ENCODE peak calls at places on chromosomes 16 and 17, in eight cellular contexts. S, P, C, N, H, T, R and A are unnamed samples.

GRCh38 chr17:76953066-76953465 is 84.9 kb downstream of the MGAT5B start:
- DNase-seq in S (no peak), N (no peak), P (no peak), C (no peak), T (no peak), R (no peak), H (no peak), A (no peak)

GRCh38 chr16:89924298-89924924 is 1.3 kb downstream of the TUBB3 start:
- DNase-seq in H (no peak), T (no peak), C (no peak), P (no peak), S (peak; percentile 33), R (peak; percentile 16), N (no peak), A (no peak)

GRCh38 chr17:74554909-74555308 is 9.0 kb upstream of the CD300C start:
- DNase-seq in S (no peak), R (no peak), C (no peak), P (no peak), T (no peak), H (no peak), N (no peak), A (no peak)

GRCh38 chr16:77221482-77221881 is 22.3 kb downstream of the SYCE1L start:
- DNase-seq in N (no peak), R (no peak), C (no peak), T (no peak), S (no peak), H (no peak), P (no peak), A (no peak)

GRCh38 chr17:4834621-4835020 is 1.5 kb downstream of the MINK1 start:
- DNase-seq in N (no peak), C (no peak), H (no peak), S (no peak), T (no peak), R (no peak), P (no peak), A (no peak)

GRCh38 chr17:80984749-80985148 is 6.9 kb upstream of the CHMP6 start:
- DNase-seq in C (no peak), N (no peak), T (no peak), H (no peak), S (no peak), R (no peak), P (peak; percentile 90), A (no peak)

GRCh38 chr16:58036943-58037342 is 11.4 kb downstream of the MMP15 start:
- DNase-seq in H (no peak), T (peak; percentile 36), C (no peak), P (no peak), N (no peak), S (no peak), R (no peak), A (no peak)

GRCh38 chr16:88453621-88454314 is 688 bp downstream of the ZFPM1 start:
- DNase-seq in H (no peak), P (no peak), S (peak; percentile 26), T (no peak), R (peak; percentile 8), N (peak; percentile 30), C (no peak), A (no peak)

GRCh38 chr17:4436846-4437245 is 3.1 kb downstream of the SPNS3 start:
- DNase-seq in C (no peak), R (no peak), H (no peak), N (no peak), P (no peak), T (no peak), S (no peak), A (no peak)

GRCh38 chr17:81052199-81052997 is 17.4 kb downstream of the BAIAP2 start:
- DNase-seq in T (no peak), N (no peak), S (no peak), R (peak; percentile 40), P (no peak), C (no peak), H (no peak), A (no peak)

GRCh38 chr17:73956595-73957465 is 246.6 kb upstream of the RPL38 start:
- DNase-seq in C (peak; percentile 16), R (no peak), S (peak; percentile 55), T (peak; percentile 70), H (peak; percentile 1), N (peak; percentile 34), P (no peak), A (no peak)

GRCh38 chr17:50129303-50129945 is 536 bp downstream of the SAMD14 start:
- DNase-seq in C (no peak), R (no peak), N (no peak), P (no peak), H (no peak), S (peak; percentile 42), T (peak; percentile 68), A (no peak)

GRCh38 chr16:73020409-73020884 is 27.5 kb downstream of the ZFHX3 start:
- DNase-seq in H (no peak), S (no peak), N (peak; percentile 77), R (peak; percentile 89), C (no peak), P (peak; percentile 46), T (peak; percentile 62), A (peak; percentile 58)

GRCh38 chr17:28370744-28371103 is 617 bp upstream of the VTN start:
- DNase-seq in N (no peak), P (no peak), H (no peak), R (no peak), C (no peak), S (no peak), T (no peak), A (no peak)

DNA sequence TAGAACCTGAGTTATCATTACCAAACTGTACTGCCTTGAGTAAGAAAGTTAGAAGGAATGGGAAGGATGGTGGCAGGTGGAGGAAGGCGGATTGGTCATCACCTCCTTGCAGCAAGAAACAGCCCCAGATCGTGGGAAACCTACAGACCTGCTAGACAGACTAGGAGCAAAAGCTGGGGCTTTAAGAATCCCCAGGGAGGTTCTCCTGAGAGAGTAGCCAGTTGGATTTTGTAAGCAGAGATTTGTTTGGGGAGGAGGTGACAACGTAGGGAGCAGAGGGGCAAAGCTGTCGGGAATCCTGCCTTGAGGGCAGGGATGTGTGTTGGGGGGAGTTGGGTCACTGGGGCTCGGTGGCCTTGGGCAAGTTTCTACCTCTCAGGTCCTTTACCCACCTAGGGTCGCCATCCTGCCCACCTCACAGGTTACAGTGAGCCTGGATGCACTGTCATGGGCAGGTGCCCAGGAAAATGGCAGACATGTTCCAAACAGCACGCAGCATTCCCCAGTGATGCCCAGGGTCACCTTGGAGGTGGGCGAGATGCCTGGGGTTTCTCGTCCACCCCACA is 49.2 kb upstream of the STH start:
- DNase-seq in N (no peak), T (no peak), H (no peak), C (no peak), R (no peak), S (no peak), P (no peak), A (no peak)
- H3K27ac ChIP-seq in N (no peak overlapping the region), T (no peak overlapping the region), H (peak overlapping the region; percentile 90), C (no peak overlapping the region), R (no peak overlapping the region), S (no peak overlapping the region), P (no peak overlapping the region), A (no peak overlapping the region)

GRCh38 chr16:6946802-6947201 is 385.8 kb upstream of the RBFOX1 start:
- DNase-seq in C (no peak), T (no peak), S (no peak), N (no peak), R (no peak), H (no peak), P (no peak), A (no peak)

GRCh38 chr16:6947291-6947690 is 385.4 kb upstream of the RBFOX1 start:
- DNase-seq in R (no peak), N (no peak), T (no peak), S (no peak), P (no peak), H (no peak), C (no peak), A (no peak)

GRCh38 chr16:6946106-6946505 is 386.5 kb upstream of the RBFOX1 start:
- DNase-seq in P (no peak), S (no peak), H (no peak), T (no peak), R (no peak), C (no peak), N (no peak), A (no peak)

DNA sequence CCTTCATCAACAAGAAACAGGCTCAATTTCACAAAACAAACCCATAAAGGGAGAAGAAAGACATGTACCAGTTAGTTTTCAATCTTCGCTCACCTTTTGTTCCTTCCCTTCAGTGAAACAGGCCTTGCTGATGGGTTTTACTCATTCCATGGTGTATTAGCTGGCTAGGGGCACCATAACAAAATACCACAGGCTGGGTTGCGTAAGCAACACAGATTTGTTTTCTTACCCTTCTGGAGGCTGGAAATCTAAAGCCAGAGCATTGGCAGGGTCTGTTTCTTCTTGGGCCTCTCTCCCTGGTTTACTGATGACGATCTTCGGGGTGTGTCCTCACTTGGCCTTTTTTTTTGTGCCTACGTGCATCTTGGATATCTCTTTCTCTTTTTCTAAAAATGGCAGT is 383.4 kb upstream of the RBFOX1 start:
- DNase-seq in C (no peak), R (no peak), T (no peak), N (no peak), S (no peak), P (no peak), H (no peak), A (no peak)
- H3K27ac ChIP-seq in C (no peak overlapping the region), R (no peak overlapping the region), T (no peak overlapping the region), N (no peak overlapping the region), S (no peak overlapping the region), P (no peak overlapping the region), H (no peak overlapping the region), A (no peak overlapping the region)

DNA sequence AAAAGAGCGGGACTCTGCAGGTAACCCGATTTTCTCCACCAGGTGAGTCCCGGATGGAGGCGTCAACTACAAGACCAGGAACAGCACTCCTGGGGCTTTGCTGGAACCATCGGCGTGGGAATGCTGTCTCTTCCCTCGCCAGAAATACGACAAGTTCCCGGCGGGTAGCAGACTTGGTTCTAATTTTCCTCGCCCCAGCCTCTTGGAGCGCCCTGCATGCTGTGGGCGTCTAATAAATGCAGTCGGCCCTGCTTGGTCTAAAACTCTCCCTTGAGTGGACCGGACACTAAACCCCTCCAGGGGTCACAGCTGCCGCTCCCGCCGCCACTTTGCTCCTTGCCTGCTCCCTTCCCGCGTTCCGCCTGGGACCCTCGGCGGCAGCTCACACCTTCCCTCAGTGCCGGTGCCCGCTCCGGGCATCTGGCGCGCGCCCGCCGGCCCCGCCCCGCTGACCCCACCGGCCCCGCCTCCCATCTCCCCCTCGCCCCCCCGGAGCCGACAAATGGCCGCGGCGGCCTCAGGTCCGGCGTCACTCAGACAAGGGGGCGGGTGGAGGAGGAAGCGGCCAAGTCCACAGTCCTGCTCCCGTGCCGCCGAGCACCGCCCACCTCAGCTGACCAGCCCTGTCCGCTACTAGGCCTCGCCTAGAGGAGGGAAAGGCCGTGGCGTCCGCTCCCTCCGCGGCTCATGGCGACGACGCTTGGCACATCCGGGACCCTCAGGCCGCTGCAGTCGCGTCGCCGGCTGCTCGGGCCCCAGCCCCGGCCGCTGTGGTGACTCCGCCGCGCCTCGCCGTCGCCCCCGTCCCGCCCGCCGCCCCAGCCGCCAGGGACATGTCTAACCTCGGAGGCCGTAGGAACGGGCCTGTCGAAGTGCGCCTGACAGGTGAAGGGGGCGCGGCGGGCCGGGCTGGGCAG is 65.8 kb downstream of the KPNA2 start:
- DNase-seq in C (peak; percentile 66), T (peak; percentile 98), H (no peak), S (peak; percentile 64), N (peak; percentile 87), R (peak; percentile 89), P (peak; percentile 67), A (peak; percentile 34)
- H3K27ac ChIP-seq in C (peak overlapping the region; percentile 73), T (peak overlapping the region; percentile 85), H (no peak overlapping the region), S (peak overlapping the region; percentile 65), N (peak overlapping the region; percentile 78), R (peak overlapping the region; percentile 27), P (no peak overlapping the region), A (peak overlapping the region; percentile 50)

DNA sequence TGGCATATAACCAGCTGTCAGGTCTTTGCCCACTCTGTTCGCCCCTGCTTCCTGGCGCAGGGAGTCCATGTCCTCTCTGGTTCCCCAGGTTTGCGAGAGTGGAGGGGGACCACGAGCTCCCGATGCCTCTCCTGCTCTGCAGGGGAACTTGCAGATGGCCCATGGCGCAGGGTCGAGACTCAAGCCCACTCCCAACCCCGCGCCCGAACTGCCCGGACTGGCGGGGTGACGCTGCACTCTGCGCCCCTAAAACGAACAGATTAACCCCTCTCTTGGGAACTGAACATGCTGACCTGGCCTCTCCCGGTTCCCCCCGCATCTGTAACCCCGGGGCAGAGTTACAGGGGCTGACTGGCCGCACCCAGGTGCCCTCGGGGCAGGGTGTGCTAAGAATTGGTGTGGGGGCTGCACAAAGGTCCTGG is 681 bp upstream of the PLA2G15 start:
- DNase-seq in P (no peak), S (no peak), R (no peak), N (no peak), T (no peak), H (no peak), C (no peak), A (no peak)
- H3K27ac ChIP-seq in P (no peak overlapping the region), S (no peak overlapping the region), R (no peak overlapping the region), N (peak overlapping the region; percentile 68), T (peak overlapping the region; percentile 65), H (no peak overlapping the region), C (peak overlapping the region; percentile 29), A (no peak overlapping the region)